ENCODE peak calls at places on chromosome 2, in ten cellular contexts. B is GM12865; Z is stimulated activated CD4-positive, alpha-beta T cell treated with anti-CD3 and anti-CD28 coated beads, Interleukin-15, amount 100 ng/mL, for 1 hour; Y is activated T-helper 1 cell treated with Interleukin-2 at 50 U/mL for 16 hours; O is spleen; U is HS-5; M is anterior cingulate cortex; A is right lobe of liver; J is stimulated activated CD8-positive, alpha-beta memory T cell treated with anti-CD3 and anti-CD28 coated beads, Interleukin-4, amount 100 ng/mL, for 1 hour; R is activated T-cell treated with anti-CD3 and anti-CD28 coated beads, Interleukin-2, amount 50 U/mL, for 72 hours. K is an unnamed sample.

GRCh38 chr2:17667898-17668297 is 85.7 kb downstream of the SMC6 start:
- DNase-seq in B (no peak), Y (no peak), O (no peak), A (no peak), Z (no peak), M (no peak), R (no peak), U (no peak), J (no peak), K (no peak)

GRCh38 chr2:224847961-224848850 is 132.0 kb upstream of the CCDC195 start:
- DNase-seq in Y (no peak), O (no peak), J (no peak), M (no peak), U (peak), Z (no peak), B (no peak), R (no peak), A (no peak), K (peak)

GRCh38 chr2:234564719-234565118 is 67.8 kb upstream of the ARL4C start:
- DNase-seq in B (no peak), Y (no peak), J (no peak), O (no peak), A (no peak), U (no peak), Z (no peak), R (no peak), M (no peak), K (peak)

GRCh38 chr2:86793752-86794151 is 3.0 kb upstream of the CD8A start:
- DNase-seq in R (no peak), B (peak), J (no peak), M (no peak), O (no peak), A (no peak), Y (no peak), U (no peak), Z (no peak), K (no peak)

GRCh38 chr2:105761931-105762515 is 17.3 kb downstream of the NCK2 start:
- DNase-seq in J (no peak), U (no peak), A (no peak), O (no peak), Z (no peak), M (no peak), R (no peak), B (no peak), Y (no peak), K (no peak)

GRCh38 chr2:28590496-28591301 is 94.8 kb downstream of the PLB1 start:
- DNase-seq in Y (no peak), J (no peak), B (no peak), U (no peak), M (no peak), Z (no peak), R (no peak), A (no peak), O (peak), K (no peak)

GRCh38 chr2:55133467-55134315 is 83.4 kb upstream of the RTN4 start:
- DNase-seq in B (peak), J (peak), U (no peak), Z (peak), A (no peak), Y (peak), M (peak), O (no peak), R (peak), K (no peak)

GRCh38 chr2:120472031-120472430 is 126.1 kb downstream of the INHBB start:
- DNase-seq in M (no peak), Z (no peak), B (no peak), J (no peak), A (no peak), O (no peak), Y (no peak), R (no peak), U (no peak), K (no peak)

GRCh38 chr2:150472122-150472899 is 15.2 kb downstream of the RND3 start:
- DNase-seq in R (no peak), U (no peak), O (no peak), Y (no peak), M (no peak), A (peak), Z (no peak), B (peak), J (no peak), K (no peak)